ENCODE peak calls at places on chromosomes 13 and 19, in six cellular contexts. J is activated CD8-positive, alpha-beta memory T cell treated with anti-CD3 and anti-CD28 coated beads for 1 hour; Z is dermis blood vessel endothelial cell; I is effector memory CD4-positive, alpha-beta T cell; N is NCI-H345; T is HuH-7.5. H is an unnamed sample.

GRCh38 chr13:76725211-76725610 is 161.0 kb downstream of the KCTD12 start:
- DNase-seq in J (no peak), T (no peak), Z (peak), N (no peak), I (no peak), H (no peak)

GRCh38 chr19:18460313-18460712 is 22.4 kb upstream of the ISYNA1 start:
- DNase-seq in N (no peak), J (no peak), Z (peak), T (no peak), I (no peak), H (peak)

GRCh38 chr19:4889034-4889825 is 13.5 kb downstream of the ARRDC5 start:
- DNase-seq in N (no peak), J (no peak), Z (peak), T (no peak), I (no peak), H (no peak)

GRCh38 chr19:33388817-33389573 is 15.5 kb downstream of the CEBPG start:
- DNase-seq in Z (no peak), J (no peak), N (no peak), I (no peak), T (no peak), H (no peak)

GRCh38 chr13:98509271-98510155 is 67.4 kb downstream of the STK24 start:
- DNase-seq in I (peak), Z (peak), N (no peak), J (peak), T (no peak), H (peak)

GRCh38 chr19:33370783-33371182 is 2.7 kb upstream of the CEBPG start:
- DNase-seq in Z (no peak), N (no peak), T (no peak), J (no peak), I (no peak), H (no peak)

GRCh38 chr13:20826810-20827560 is 53.2 kb upstream of the EEF1AKMT1 start:
- DNase-seq in Z (no peak), N (no peak), J (no peak), T (no peak), I (no peak), H (no peak)

GRCh38 chr13:75789451-75790197 is 153.5 kb downstream of the LMO7 start:
- DNase-seq in N (no peak), J (no peak), I (no peak), Z (no peak), T (no peak), H (no peak)

GRCh38 chr19:52492991-52493470 is 34.4 kb upstream of the ZNF808 start:
- DNase-seq in N (no peak), I (no peak), T (no peak), Z (peak), J (no peak), H (no peak)

GRCh38 chr19:10871711-10872550 is 578 bp downstream of the CARM1 start:
- DNase-seq in Z (peak), I (peak), T (peak), J (peak), N (peak), H (no peak)